ENCODE peak calls at places on chromosomes 5 and 9, in five cellular contexts. T is fibroblast of lung, P is SK-N-SH, X is breast epithelium, J is testis. L is an unnamed sample. For H3K27me3, the result is how much of the 10 kb centered on the place peaks cover.

GRCh38 chr9:98838155-98838904 is 30.9 kb downstream of the GALNT12 start:
- DNase-seq in T (no peak), P (no peak), X (no peak), J (no peak), L (peak)

GRCh38 chr9:696332-697090 is 145.0 kb upstream of the DMRT1 start:
- DNase-seq in T (peak), P (no peak), X (peak), J (peak), L (no peak)

GRCh38 chr5:83509535-83509934 is 38.0 kb downstream of the VCAN start:
- DNase-seq in T (peak), P (peak), X (no peak), J (peak), L (no peak)

GRCh38 chr9:93059960-93060591 is 1.6 kb downstream of the SUSD3 start:
- DNase-seq in T (no peak), P (no peak), X (no peak), J (no peak), L (no peak)

GRCh38 chr9:117487555-117488175 is 72.8 kb upstream of the ASTN2 start:
- DNase-seq in T (peak), P (peak), X (peak), J (peak), L (peak)

GRCh38 chr5:67202830-67203229 is 6.2 kb upstream of the CD180 start:
- DNase-seq in T (no peak), P (no peak), X (peak), J (no peak), L (no peak)

GRCh38 chr5:53917095-53917494 is 356.7 kb downstream of the NDUFS4 start:
- DNase-seq in T (peak), P (no peak), X (no peak), J (no peak), L (no peak)

GRCh38 chr5:17305024-17305423 is 87.6 kb downstream of the BASP1 start:
- DNase-seq in T (no peak), P (no peak), X (no peak), J (no peak), L (no peak)

GRCh38 chr5:145124806-145125205 is 710.3 kb downstream of the PRELID2 start:
- DNase-seq in T (no peak), P (no peak), X (no peak), J (no peak), L (no peak)

GRCh38 chr5:68137451-68138190 is 77.9 kb upstream of the PIK3R1 start:
- DNase-seq in T (peak), P (no peak), X (no peak), J (no peak), L (no peak)

GRCh38 chr5:14326035-14326909 is 183.1 kb downstream of the TRIO start:
- DNase-seq in T (no peak), P (peak), X (no peak), J (no peak), L (peak)

GRCh38 chr9:86766912-86767311 is 180.4 kb downstream of the GAS1 start:
- DNase-seq in T (peak), P (no peak), X (peak), J (peak), L (no peak)

GRCh38 chr9:14563902-14564578 is 129.2 kb downstream of the ZDHHC21 start:
- DNase-seq in T (no peak), P (no peak), X (no peak), J (no peak), L (no peak)

GRCh38 chr5:137143244-137143605 is 355.9 kb downstream of the SPOCK1 start:
- DNase-seq in T (no peak), P (no peak), X (no peak), J (no peak), L (no peak)

GRCh38 chr9:111622626-111623025 is 8.5 kb upstream of the DNAJC25 start:
- DNase-seq in T (peak), P (no peak), X (no peak), J (no peak), L (no peak)

GRCh38 chr5:76104027-76104426 is 20.8 kb downstream of the SV2C start:
- DNase-seq in T (peak), P (no peak), X (no peak), J (peak), L (no peak)

GRCh38 chr9:88949425-88949824 is 41.8 kb upstream of the S1PR3 start:
- DNase-seq in T (peak), P (no peak), X (no peak), J (peak), L (no peak)

GRCh38 chr9:122291458-122291857 is 26.8 kb downstream of the MRRF start:
- DNase-seq in T (no peak), P (no peak), X (no peak), J (no peak), L (no peak)

GRCh38 chr5:14752497-14753071 is 88.1 kb downstream of the OTULIN start:
- DNase-seq in T (no peak), P (no peak), X (no peak), J (no peak), L (no peak)

GRCh38 chr9:118961857-118962256 is 407.4 kb downstream of the BRINP1 start:
- DNase-seq in T (peak), P (no peak), X (no peak), J (no peak), L (no peak)

GRCh38 chr5:160312960-160313734 is 783 bp upstream of the CCNJL start:
- DNase-seq in T (no peak), P (peak), X (no peak), J (no peak), L (no peak)

GRCh38 chr9:112271466-112272098 is 61.8 kb downstream of the PTBP3 start:
- DNase-seq in T (peak), P (no peak), X (no peak), J (no peak), L (no peak)

GRCh38 chr5:95241155-95241554 is 43.7 kb downstream of the MCTP1 start:
- DNase-seq in T (no peak), P (no peak), X (no peak), J (no peak), L (no peak)

GRCh38 chr9:104927216-104927911 is 591 bp downstream of the ABCA1 start:
- DNase-seq in T (peak), P (peak), X (no peak), J (peak), L (peak)

GRCh38 chr9:120891255-120891954 is 14.4 kb upstream of the PHF19 start:
- DNase-seq in T (no peak), P (no peak), X (no peak), J (no peak), L (no peak)

GRCh38 chr5:39775458-39776365 is 350.9 kb upstream of the DAB2 start:
- DNase-seq in T (peak), P (no peak), X (no peak), J (no peak), L (no peak)

GRCh38 chr5:6728011-6728794 is 15.0 kb downstream of the TENT4A start:
- DNase-seq in T (no peak), P (peak), X (no peak), J (no peak), L (no peak)

GRCh38 chr9:17906204-17906840 is 327.5 kb downstream of the SH3GL2 start:
- DNase-seq in T (no peak), P (peak), X (no peak), J (peak), L (peak)

GRCh38 chr5:136809382-136809781 is 444.0 kb upstream of the TRPC7 start:
- DNase-seq in T (peak), P (no peak), X (no peak), J (no peak), L (no peak)

GRCh38 chr5:28766565-28767158 is 1728.3 kb upstream of the CDH9 start:
- DNase-seq in T (peak), P (peak), X (no peak), J (no peak), L (peak)

GRCh38 chr5:100313657-100314056 is 221.5 kb upstream of the FAM174A start:
- DNase-seq in T (no peak), P (no peak), X (no peak), J (no peak), L (no peak)

GRCh38 chr5:133041910-133042309 is 9.9 kb upstream of the HSPA4 start:
- DNase-seq in T (peak), P (no peak), X (no peak), J (no peak), L (no peak)

DNA sequence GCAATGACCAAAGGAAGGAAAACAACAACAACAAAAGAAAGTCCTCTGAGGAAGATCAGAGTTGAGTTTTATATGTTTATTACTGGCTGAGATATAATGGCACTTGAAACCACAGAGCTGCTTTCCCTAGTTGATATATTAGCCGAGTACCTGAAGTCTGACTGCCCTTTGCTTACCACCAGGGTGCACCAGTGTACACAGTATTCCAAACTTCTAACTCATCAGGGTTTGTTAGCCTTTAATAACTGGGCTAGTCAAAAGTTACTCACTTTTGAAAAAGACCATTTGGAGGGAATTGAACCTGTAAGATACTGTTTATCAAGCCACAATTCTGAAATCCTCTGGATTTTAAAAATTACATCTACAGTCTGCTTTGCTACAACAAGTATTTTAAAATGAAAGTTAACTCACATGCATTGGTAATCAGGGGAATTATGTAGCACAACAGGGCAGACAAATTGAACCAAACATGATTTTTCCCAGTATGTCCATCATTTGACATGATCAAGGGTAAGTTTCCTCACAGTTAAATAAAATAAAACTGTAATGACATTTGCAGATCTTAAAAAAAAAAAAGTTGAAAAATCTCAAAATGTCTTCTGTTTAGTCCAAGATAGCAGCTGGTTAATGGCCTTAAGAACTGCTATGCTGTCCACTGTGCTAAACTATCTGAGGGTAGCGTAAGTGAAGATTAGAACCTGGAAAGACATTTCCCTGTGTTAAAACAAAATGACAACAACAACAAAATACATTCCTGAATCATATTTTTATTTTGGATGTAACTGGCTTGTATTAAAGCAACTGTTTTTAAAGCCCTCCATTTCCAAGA is 57.3 kb upstream of the C6 start:
- DNase-seq in T (peak), P (peak), X (no peak), J (peak), L (peak)
- TF ChIP-seq CTCF in T (peak), P (peak), X (peak), J (peak), L (peak)

DNA sequence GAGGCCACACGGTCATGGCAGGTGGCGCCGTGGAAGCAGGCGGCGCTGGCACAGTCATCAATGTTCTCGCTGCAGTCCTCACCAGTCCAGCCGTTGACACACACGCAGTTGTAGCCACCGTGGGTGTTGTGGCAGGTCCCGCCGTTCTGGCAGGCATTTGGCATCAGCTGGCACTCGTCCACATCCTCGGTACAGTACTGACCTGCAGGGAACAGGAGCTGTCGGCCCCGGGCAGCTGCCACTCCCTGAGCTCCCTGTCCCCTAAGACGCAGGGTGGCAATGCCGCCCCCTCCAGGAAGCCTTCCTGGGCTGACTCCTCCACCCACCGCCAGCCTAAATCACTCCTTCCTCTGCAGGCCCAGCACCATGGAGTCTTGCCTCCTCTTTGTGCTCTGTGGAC is 27.2 kb downstream of the NOTCH1 start:
- DNase-seq in T (no peak), P (no peak), X (no peak), J (no peak), L (no peak)
- H3K27ac ChIP-seq in T (no peak), P (no peak), X (no peak), J (no peak), L (no peak)

GRCh38 chr5:173243215-173243614 is 8.2 kb upstream of the NKX2-5 start:
- DNase-seq in T (no peak), P (no peak), X (no peak), J (no peak), L (no peak)
- H3K27me3 ChIP-seq in T (half or more), P (half or more), X (half or more), J (under half), L (under half)

DNA sequence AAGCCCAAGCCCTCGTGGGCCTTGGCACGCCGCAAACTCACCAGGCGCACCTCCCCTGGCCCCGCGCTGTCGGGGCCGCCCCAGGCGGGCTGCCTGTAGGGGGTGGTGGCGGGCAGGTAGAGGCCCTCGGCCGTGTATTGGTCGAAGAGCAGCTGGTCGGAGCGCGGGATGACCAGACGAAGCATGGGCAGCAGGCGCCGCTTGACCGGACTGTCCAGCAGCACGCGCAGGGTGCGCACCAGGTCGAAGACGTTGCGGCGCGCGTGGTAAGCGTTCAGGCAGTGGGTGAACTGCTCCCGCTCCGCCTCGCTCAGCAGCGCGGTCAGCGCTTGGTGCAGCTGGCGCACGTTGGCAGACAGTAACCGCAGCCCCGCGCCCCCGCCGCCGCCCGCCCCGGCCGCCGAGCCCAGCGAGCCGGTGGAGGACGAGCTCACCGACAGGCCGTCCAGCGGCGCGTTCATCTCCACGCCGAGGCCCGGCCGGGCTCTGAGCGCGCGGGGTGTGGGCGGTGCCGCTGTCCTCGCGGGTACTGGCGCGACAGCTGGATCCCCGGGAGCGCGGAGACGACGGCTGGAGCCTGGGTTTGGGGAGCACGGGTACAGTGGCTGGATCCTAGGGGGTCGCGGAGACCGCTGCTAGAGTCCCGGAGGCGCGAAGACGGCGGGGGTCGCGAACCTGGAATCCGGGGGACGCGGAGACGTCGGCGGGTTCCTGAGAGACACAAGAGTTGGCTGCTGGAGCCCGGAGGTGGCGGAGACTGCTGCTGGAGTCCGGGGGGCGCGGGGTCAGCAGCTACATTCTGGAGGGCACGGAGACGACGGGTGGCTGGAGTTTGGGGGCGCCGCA is 709 bp downstream of the WHRN start:
- DNase-seq in T (peak), P (peak), X (peak), J (no peak), L (peak)
- TF ChIP-seq CTCF in T (peak), P (peak), X (no peak), J (no peak), L (peak)

DNA sequence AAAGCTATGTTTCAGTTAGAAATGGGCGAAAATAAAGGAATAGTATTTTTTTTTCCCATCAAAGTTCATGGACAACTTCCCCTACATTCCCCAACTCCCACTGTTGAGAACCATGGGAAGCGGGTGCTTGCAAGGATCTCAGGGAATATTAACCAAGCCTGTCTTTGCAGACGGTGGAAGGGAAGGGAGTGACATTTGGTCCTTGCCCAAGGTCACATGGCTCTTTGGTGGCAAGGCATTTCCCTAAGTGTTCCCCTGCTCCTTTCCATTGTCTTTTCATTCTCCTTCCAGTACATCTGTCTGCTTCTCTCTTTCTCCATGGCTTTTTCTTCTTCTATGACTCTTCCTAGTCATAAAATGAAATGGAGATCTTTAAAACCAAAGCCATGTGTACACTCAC is 19.0 kb downstream of the C9orf57 start:
- DNase-seq in T (no peak), P (no peak), X (no peak), J (no peak), L (no peak)
- H3K27ac ChIP-seq in T (no peak), P (no peak), X (peak), J (no peak), L (no peak)

GRCh38 chr5:77645158-77645994 is 6.9 kb upstream of the OTP start:
- DNase-seq in T (no peak), P (peak), X (no peak), J (no peak), L (peak)
- H3K27me3 ChIP-seq in T (half or more), P (half or more), X (half or more), J (under half), L (under half)

L was measured in WERI-Rb-1.